ENCODE peak calls at places on chromosomes 2 and 18, in six cellular contexts. L is IMR-90, J is psoas muscle, M is GM23338, N is upper lobe of right lung, H is substantia nigra. Y is an unnamed sample.
A peak's percentile ranks its signal among the peaks of the same experiment; 100 is the strongest.

GRCh38 chr2:220393717-220394116 is 766.3 kb downstream of the SLC4A3 start:
- DNase-seq in L (no peak), J (no peak), M (no peak), N (no peak), H (no peak), Y (no peak)

GRCh38 chr2:164725542-164725941 is 104.3 kb upstream of the GRB14 start:
- DNase-seq in L (no peak), J (no peak), M (no peak), N (no peak), H (no peak), Y (no peak)

GRCh38 chr18:12236934-12237832 is 17.0 kb upstream of the CIDEA start:
- DNase-seq in L (peak; percentile 36), J (peak; percentile 84), M (peak; percentile 84), N (peak; percentile 89), H (no peak), Y (no peak)

GRCh38 chr2:240719676-240720545 is 28.2 kb downstream of the AQP12A start:
- DNase-seq in L (no peak), J (no peak), M (no peak), N (no peak), H (no peak), Y (no peak)

GRCh38 chr18:34710430-34711386 is 610 bp downstream of the DTNA start:
- DNase-seq in L (peak; percentile 66), J (no peak), M (no peak), N (no peak), H (no peak), Y (no peak)

GRCh38 chr2:240893363-240893828 is 2.6 kb downstream of the MAB21L4 start:
- DNase-seq in L (peak; percentile 36), J (no peak), M (no peak), N (no peak), H (no peak), Y (peak; percentile 25)

GRCh38 chr2:218389333-218390150 is 7.5 kb downstream of the SLC11A1 start:
- DNase-seq in L (no peak), J (no peak), M (no peak), N (no peak), H (no peak), Y (no peak)

GRCh38 chr2:228747478-228747877 is 523.6 kb downstream of the PID1 start:
- DNase-seq in L (no peak), J (no peak), M (no peak), N (no peak), H (no peak), Y (no peak)

GRCh38 chr2:181805228-181806038 is 86.1 kb upstream of the ITPRID2 start:
- DNase-seq in L (peak; percentile 74), J (no peak), M (no peak), N (no peak), H (no peak), Y (no peak)

GRCh38 chr2:31950946-31951562 is 59.8 kb downstream of the MEMO1 start:
- DNase-seq in L (no peak), J (no peak), M (no peak), N (no peak), H (no peak), Y (no peak)

GRCh38 chr2:216012830-216013079 is 596 bp downstream of the MREG start:
- DNase-seq in L (no peak), J (no peak), M (no peak), N (no peak), H (no peak), Y (no peak)

GRCh38 chr2:176669398-176670174 is 400.3 kb downstream of the MTX2 start:
- DNase-seq in L (no peak), J (no peak), M (peak; percentile 27), N (no peak), H (no peak), Y (no peak)

GRCh38 chr2:165846056-165846455 is 52.0 kb upstream of the GALNT3 start:
- DNase-seq in L (no peak), J (no peak), M (no peak), N (no peak), H (no peak), Y (no peak)

GRCh38 chr2:124145982-124146381 is 120.9 kb downstream of the CNTNAP5 start:
- DNase-seq in L (no peak), J (no peak), M (no peak), N (no peak), H (no peak), Y (no peak)

GRCh38 chr2:46950314-46950713 is 34.7 kb upstream of the MCFD2 start:
- DNase-seq in L (no peak), J (no peak), M (no peak), N (no peak), H (no peak), Y (no peak)

GRCh38 chr2:42905341-42906114 is 113.1 kb upstream of the HAAO start:
- DNase-seq in L (no peak), J (peak; percentile 71), M (peak; percentile 11), N (no peak), H (no peak), Y (no peak)

GRCh38 chr2:227506456-227506855 is 34.5 kb downstream of the AGFG1 start:
- DNase-seq in L (no peak), J (no peak), M (no peak), N (no peak), H (no peak), Y (no peak)

GRCh38 chr18:23812566-23813440 is 123.5 kb downstream of the LAMA3 start:
- DNase-seq in L (peak; percentile 19), J (no peak), M (peak; percentile 45), N (no peak), H (no peak), Y (peak; percentile 39)

GRCh38 chr2:26740890-26741302 is 23.2 kb upstream of the SLC35F6 start:
- DNase-seq in L (peak; percentile 22), J (no peak), M (peak; percentile 47), N (no peak), H (no peak), Y (no peak)

GRCh38 chr2:217837530-217837929 is 165.3 kb downstream of the TNS1 start:
- DNase-seq in L (no peak), J (no peak), M (no peak), N (no peak), H (no peak), Y (no peak)

GRCh38 chr2:529425-529824 is 147.8 kb downstream of the TMEM18 start:
- DNase-seq in L (peak; percentile 1), J (no peak), M (peak; percentile 68), N (no peak), H (no peak), Y (peak; percentile 2)

GRCh38 chr18:12890500-12890899 is 6.5 kb upstream of the PTPN2 start:
- DNase-seq in L (no peak), J (no peak), M (peak; percentile 56), N (no peak), H (no peak), Y (no peak)

GRCh38 chr2:26344581-26345283 is 1.2 kb upstream of the SELENOI start:
- DNase-seq in L (peak; percentile 49), J (no peak), M (peak; percentile 67), N (no peak), H (no peak), Y (peak; percentile 81)

GRCh38 chr2:22360735-22361374 is 1024.1 kb upstream of the KLHL29 start:
- DNase-seq in L (no peak), J (no peak), M (no peak), N (no peak), H (no peak), Y (peak; percentile 1)

GRCh38 chr18:46274266-46274665 is 170.1 kb downstream of the HAUS1 start:
- DNase-seq in L (no peak), J (no peak), M (peak; percentile 50), N (no peak), H (no peak), Y (no peak)

GRCh38 chr2:105187531-105187930 is 54.0 kb upstream of the GPR45 start:
- DNase-seq in L (no peak), J (no peak), M (no peak), N (no peak), H (no peak), Y (no peak)

GRCh38 chr18:9683418-9684396 is 24.4 kb upstream of the RAB31 start:
- DNase-seq in L (peak; percentile 70), J (no peak), M (peak; percentile 23), N (no peak), H (peak; percentile 17), Y (peak; percentile 53)

GRCh38 chr18:13112982-13113381 is 105.6 kb upstream of the LDLRAD4 start:
- DNase-seq in L (peak; percentile 51), J (no peak), M (peak; percentile 85), N (no peak), H (peak; percentile 47), Y (no peak)

GRCh38 chr2:63614448-63614968 is 25.7 kb downstream of the MDH1 start:
- DNase-seq in L (peak; percentile 61), J (no peak), M (peak; percentile 96), N (no peak), H (no peak), Y (peak; percentile 98)

GRCh38 chr2:73910873-73911547 is 15.7 kb upstream of the DGUOK start:
- DNase-seq in L (no peak), J (no peak), M (no peak), N (no peak), H (no peak), Y (no peak)

GRCh38 chr2:19955544-19956422 is 34.1 kb downstream of the WDR35 start:
- DNase-seq in L (peak; percentile 77), J (peak; percentile 62), M (peak; percentile 90), N (peak; percentile 69), H (peak; percentile 2), Y (peak; percentile 18)

GRCh38 chr2:27779417-27780055 is 8.0 kb downstream of the MRPL33 start:
- DNase-seq in L (no peak), J (no peak), M (no peak), N (no peak), H (no peak), Y (no peak)
- H3K27ac ChIP-seq in L (no peak overlapping the region), J (peak overlapping the region; percentile 61), M (no peak overlapping the region), N (peak overlapping the region; percentile 37), H (no peak overlapping the region), Y (no peak overlapping the region)

GRCh38 chr2:53442783-53443182 is 324.8 kb upstream of the CHAC2 start:
- DNase-seq in L (no peak), J (no peak), M (peak; percentile 39), N (no peak), H (no peak), Y (no peak)
- H3K27ac ChIP-seq in L (no peak overlapping the region), J (no peak overlapping the region), M (no peak overlapping the region), N (no peak overlapping the region), H (no peak overlapping the region), Y (no peak overlapping the region)

GRCh38 chr18:2846638-2847340 is at the start of gene EMILIN2:
- DNase-seq in L (peak; percentile 14), J (peak; percentile 85), M (peak; percentile 75), N (peak; percentile 87), H (no peak), Y (no peak)
- H3K27ac ChIP-seq in L (no peak within 1 kb of the TSS), J (peak within 1 kb of the TSS; percentile 10), M (no peak within 1 kb of the TSS), N (peak within 1 kb of the TSS; percentile 65), H (no peak within 1 kb of the TSS), Y (no peak within 1 kb of the TSS)

GRCh38 chr2:5696741-5697521 is 4.7 kb downstream of the SOX11 start:
- DNase-seq in L (peak; percentile 53), J (peak; percentile 42), M (peak; percentile 72), N (no peak), H (peak; percentile 23), Y (peak; percentile 52)

GRCh38 chr2:5695641-5696350 is 3.6 kb downstream of the SOX11 start:
- DNase-seq in L (peak; percentile 55), J (no peak), M (peak; percentile 67), N (no peak), H (no peak), Y (no peak)

GRCh38 chr2:5696351-5696740 is 4.2 kb downstream of the SOX11 start:
- DNase-seq in L (peak; percentile 27), J (peak; percentile 46), M (peak; percentile 46), N (no peak), H (no peak), Y (no peak)

GRCh38 chr2:5698171-5698570 is 6.0 kb downstream of the SOX11 start:
- DNase-seq in L (no peak), J (no peak), M (no peak), N (no peak), H (no peak), Y (no peak)

GRCh38 chr2:5697554-5697953 is 5.4 kb downstream of the SOX11 start:
- DNase-seq in L (no peak), J (no peak), M (no peak), N (no peak), H (no peak), Y (no peak)
- H3K27ac ChIP-seq in L (peak overlapping the region; percentile 95), J (no peak overlapping the region), M (peak overlapping the region; percentile 72), N (no peak overlapping the region), H (no peak overlapping the region), Y (no peak overlapping the region)